ENCODE peak calls at places on chromosomes 2 and 18, in eight cellular contexts. A is AG04450; K is H7; D is stimulated activated CD4-positive, alpha-beta T cell treated with anti-CD3 and anti-CD28 coated beads, TNF-alpha, amount 100 ng/mL, for 24 hours; B is EH; Y is frontal cortex; N is C1 segment of cervical spinal cord; W is ovary. T is an unnamed sample.

GRCh38 chr2:31822587-31822986 is 188.2 kb downstream of the MEMO1 start:
- DNase-seq in A (no peak), Y (no peak), D (no peak), N (no peak), K (no peak), B (no peak), W (no peak), T (no peak)

GRCh38 chr18:26574958-26575864 is 26.9 kb upstream of the KCTD1 start:
- DNase-seq in D (no peak), Y (no peak), W (peak), A (no peak), K (peak), B (peak), N (peak), T (no peak)

GRCh38 chr2:172704072-172704936 is 31.3 kb upstream of the RAPGEF4 start:
- DNase-seq in Y (no peak), K (peak), D (no peak), B (peak), N (no peak), A (no peak), W (no peak), T (no peak)

GRCh38 chr2:12732663-12733062 is 15.9 kb downstream of the TRIB2 start:
- DNase-seq in D (no peak), W (peak), B (no peak), K (no peak), N (no peak), A (no peak), Y (no peak), T (no peak)

GRCh38 chr2:223884399-223884798 is 47.0 kb upstream of the AP1S3 start:
- DNase-seq in Y (no peak), B (peak), N (no peak), W (no peak), A (no peak), D (no peak), K (no peak), T (no peak)

GRCh38 chr2:224952942-224953657 is 89.2 kb downstream of the DOCK10 start:
- DNase-seq in A (no peak), W (no peak), Y (no peak), B (no peak), D (no peak), K (no peak), N (no peak), T (no peak)

GRCh38 chr2:35538796-35539195 is 816.8 kb upstream of the CRIM1 start:
- DNase-seq in B (no peak), A (no peak), D (no peak), K (no peak), N (no peak), W (no peak), Y (no peak), T (no peak)

GRCh38 chr2:217784996-217785543 is 217.7 kb downstream of the TNS1 start:
- DNase-seq in W (no peak), D (no peak), Y (no peak), A (no peak), B (no peak), K (no peak), N (no peak), T (no peak)

GRCh38 chr2:107337209-107337898 is 451.4 kb upstream of the ST6GAL2 start:
- DNase-seq in Y (no peak), A (no peak), K (no peak), B (peak), N (no peak), W (no peak), D (no peak), T (no peak)

GRCh38 chr2:147843421-147843863 is 1.4 kb upstream of the ACVR2A start:
- DNase-seq in Y (no peak), N (no peak), K (no peak), D (no peak), A (no peak), B (no peak), W (no peak), T (no peak)

GRCh38 chr18:55764382-55764781 is 176.4 kb upstream of the TCF4 start:
- DNase-seq in K (no peak), A (no peak), N (no peak), Y (no peak), W (no peak), D (no peak), B (no peak), T (no peak)

GRCh38 chr2:177639262-177639914 is 246.8 kb downstream of the AGPS start:
- DNase-seq in N (no peak), W (no peak), K (no peak), Y (no peak), D (no peak), A (no peak), B (no peak), T (no peak)

GRCh38 chr2:186065491-186065890 is 326.9 kb downstream of the FSIP2 start:
- DNase-seq in Y (no peak), A (no peak), K (no peak), B (no peak), W (no peak), D (no peak), N (no peak), T (no peak)

GRCh38 chr18:11883153-11883552 is 25.0 kb downstream of the MPPE1 start:
- DNase-seq in B (peak), Y (no peak), D (no peak), N (no peak), K (no peak), A (no peak), W (no peak), T (no peak)

GRCh38 chr2:86290596-86291327 is 46.7 kb downstream of the REEP1 start:
- DNase-seq in Y (no peak), A (no peak), K (no peak), B (no peak), W (no peak), N (no peak), D (no peak), T (no peak)